ENCODE peak calls at places on chromosomes 6 and 20, in four cellular contexts. V is NCI-H1694, P is choroid plexus epithelial cell, C is hypothalamus. F is an unnamed sample.

GRCh38 chr20:38453941-38454340 is 18.7 kb upstream of the RALGAPB start:
- DNase-seq in V (no peak), P (no peak), C (no peak), F (no peak)

GRCh38 chr6:167898673-167899311 is 72.1 kb downstream of the AFDN start:
- DNase-seq in V (peak; percentile 36), P (peak; percentile 75), C (no peak), F (no peak)

GRCh38 chr6:10962673-10963072 is 75.8 kb downstream of the SYCP2L start:
- DNase-seq in V (no peak), P (peak; percentile 92), C (no peak), F (no peak)

GRCh38 chr6:79384845-79385244 is 150.4 kb upstream of the HMGN3 start:
- DNase-seq in V (no peak), P (peak; percentile 57), C (no peak), F (no peak)

GRCh38 chr20:13683833-13684232 is 45.1 kb upstream of the TASP1 start:
- DNase-seq in V (no peak), P (no peak), C (no peak), F (no peak)

GRCh38 chr6:42556462-42556861 is 7.4 kb upstream of the UBR2 start:
- DNase-seq in V (no peak), P (no peak), C (no peak), F (no peak)

GRCh38 chr6:170522565-170523183 is 30.4 kb downstream of the PSMB1 start:
- DNase-seq in V (no peak), P (peak; percentile 54), C (no peak), F (no peak)

GRCh38 chr6:132734694-132735236 is 20.9 kb upstream of the VNN1 start:
- DNase-seq in V (no peak), P (peak; percentile 76), C (no peak), F (no peak)

GRCh38 chr6:142207265-142207877 is 60.3 kb downstream of the VTA1 start:
- DNase-seq in V (no peak), P (peak; percentile 80), C (no peak), F (no peak)

GRCh38 chr6:72413884-72414283 is 208.0 kb upstream of the KCNQ5 start:
- DNase-seq in V (no peak), P (no peak), C (no peak), F (no peak)

GRCh38 chr6:132063738-132064137 is 112.6 kb upstream of the CCN2 start:
- DNase-seq in V (no peak), P (peak; percentile 64), C (no peak), F (no peak)

GRCh38 chr6:120116343-120116742 is 766.8 kb upstream of the MAN1A1 start:
- DNase-seq in V (no peak), P (no peak), C (no peak), F (no peak)

GRCh38 chr6:145087034-145087433 is 648.3 kb downstream of the EPM2A start:
- DNase-seq in V (no peak), P (peak; percentile 61), C (no peak), F (no peak)

GRCh38 chr6:168157272-168158007 is 78.4 kb upstream of the FRMD1 start:
- DNase-seq in V (no peak), P (peak; percentile 81), C (no peak), F (no peak)

GRCh38 chr6:132392792-132393191 is 8.5 kb downstream of the MOXD1 start:
- DNase-seq in V (no peak), P (peak; percentile 52), C (no peak), F (no peak)

GRCh38 chr6:37131104-37131959 is 38.6 kb upstream of the PIM1 start:
- DNase-seq in V (peak; percentile 20), P (no peak), C (peak; percentile 31), F (no peak)

GRCh38 chr20:12180107-12180661 is 262.5 kb downstream of the BTBD3 start:
- DNase-seq in V (no peak), P (no peak), C (no peak), F (no peak)

GRCh38 chr6:137927777-137928218 is 60.7 kb downstream of the TNFAIP3 start:
- DNase-seq in V (no peak), P (peak; percentile 52), C (no peak), F (no peak)